ENCODE peak calls at places on chromosomes 13 and 19, in five cellular contexts. One of them, this sample, is unnamed.
A peak's percentile ranks its signal among the peaks of the same experiment; 100 is the strongest.

GRCh38 chr13:114282143-114282685 is 813 bp downstream of the UPF3A start:
- DNase-seq in choroid plexus epithelial cell: no peak
- DNase-seq in astrocyte of the spinal cord: peak; percentile 81
- DNase-seq in NCI-H1930: peak; percentile 70
- DNase-seq in DMS79 treated with DMSO at 0.1 percent for 48 hours: peak; percentile 94
- DNase-seq in this sample: peak; percentile 75

GRCh38 chr19:12840091-12841079 is 2.1 kb downstream of the MAST1 start:
- DNase-seq in choroid plexus epithelial cell: peak; percentile 69
- DNase-seq in astrocyte of the spinal cord: peak; percentile 39
- DNase-seq in NCI-H1930: no peak
- DNase-seq in DMS79 treated with DMSO at 0.1 percent for 48 hours: no peak
- DNase-seq in this sample: peak; percentile 78

GRCh38 chr19:10237702-10238101 is 6.6 kb upstream of the S1PR2 start:
- DNase-seq in choroid plexus epithelial cell: no peak
- DNase-seq in astrocyte of the spinal cord: no peak
- DNase-seq in NCI-H1930: no peak
- DNase-seq in DMS79 treated with DMSO at 0.1 percent for 48 hours: no peak
- DNase-seq in this sample: no peak

GRCh38 chr13:74770361-74770760 is 636.2 kb upstream of the KLF12 start:
- DNase-seq in choroid plexus epithelial cell: peak; percentile 86
- DNase-seq in astrocyte of the spinal cord: peak; percentile 87
- DNase-seq in NCI-H1930: no peak
- DNase-seq in DMS79 treated with DMSO at 0.1 percent for 48 hours: no peak
- DNase-seq in this sample: peak; percentile 86

GRCh38 chr19:46571495-46571894 is 29.6 kb upstream of the CALM3 start:
- DNase-seq in choroid plexus epithelial cell: peak; percentile 19
- DNase-seq in astrocyte of the spinal cord: no peak
- DNase-seq in NCI-H1930: no peak
- DNase-seq in DMS79 treated with DMSO at 0.1 percent for 48 hours: no peak
- DNase-seq in this sample: peak; percentile 14

GRCh38 chr13:96090240-96091101 is 564 bp downstream of the HS6ST3 start:
- DNase-seq in choroid plexus epithelial cell: peak; percentile 13
- DNase-seq in astrocyte of the spinal cord: peak; percentile 7
- DNase-seq in NCI-H1930: no peak
- DNase-seq in DMS79 treated with DMSO at 0.1 percent for 48 hours: no peak
- DNase-seq in this sample: peak; percentile 20

GRCh38 chr19:10872551-10873107 is 1.3 kb downstream of the CARM1 start:
- DNase-seq in choroid plexus epithelial cell: no peak
- DNase-seq in astrocyte of the spinal cord: no peak
- DNase-seq in NCI-H1930: no peak
- DNase-seq in DMS79 treated with DMSO at 0.1 percent for 48 hours: no peak
- DNase-seq in this sample: no peak

GRCh38 chr13:91017031-91017668 is 330.3 kb upstream of the MIR17HG start:
- DNase-seq in choroid plexus epithelial cell: peak; percentile 67
- DNase-seq in astrocyte of the spinal cord: peak; percentile 55
- DNase-seq in NCI-H1930: peak; percentile 54
- DNase-seq in DMS79 treated with DMSO at 0.1 percent for 48 hours: peak; percentile 24
- DNase-seq in this sample: peak; percentile 43

This sample was measured in iris pigment epithelial cell.